ENCODE peak calls at places on chromosomes 1 and 21, in ten cellular contexts. R is MV-4-11; T is NCI-H1930; P is epithelial cell of esophagus; E is HFF-Myc; U is NAMALWA; V is stimulated activated CD4-positive, alpha-beta T cell treated with anti-CD3 and anti-CD28 coated beads, Interleukin-12 subunit alpha, Interleukin-12 subunit beta, amount 100 ng/mL, for 4 hours; S is adipocyte; Z is NCI-H1092 treated with DMSO at 0.1 percent for 48 hours; W is foreskin fibroblast. A is an unnamed sample.

GRCh38 chr1:94036721-94037120 is 84.2 kb downstream of the ABCA4 start:
- DNase-seq in R (no peak), T (no peak), P (no peak), E (no peak), U (no peak), V (no peak), S (peak), Z (no peak), W (no peak), A (no peak)

GRCh38 chr1:66207484-66207883 is 326.5 kb upstream of the SGIP1 start:
- DNase-seq in R (no peak), T (no peak), P (peak), E (no peak), U (no peak), V (no peak), S (peak), Z (no peak), W (peak), A (peak)

GRCh38 chr1:228837817-228838716 is 102.8 kb downstream of the RHOU start:
- DNase-seq in R (peak), T (no peak), P (peak), E (peak), U (no peak), V (no peak), S (peak), Z (no peak), W (peak), A (no peak)

GRCh38 chr1:71785470-71785869 is 496.9 kb downstream of the NEGR1 start:
- DNase-seq in R (no peak), T (no peak), P (no peak), E (no peak), U (no peak), V (no peak), S (peak), Z (no peak), W (no peak), A (no peak)

GRCh38 chr1:150268342-150268705 is 492 bp downstream of the APH1A start:
- DNase-seq in R (no peak), T (no peak), P (peak), E (no peak), U (peak), V (peak), S (peak), Z (no peak), W (peak), A (no peak)

GRCh38 chr1:41537257-41537656 is 52.8 kb upstream of the EDN2 start:
- DNase-seq in R (no peak), T (no peak), P (no peak), E (no peak), U (peak), V (no peak), S (peak), Z (no peak), W (peak), A (no peak)

GRCh38 chr1:235998812-235999211 is 66.1 kb downstream of the NID1 start:
- DNase-seq in R (peak), T (no peak), P (no peak), E (peak), U (no peak), V (no peak), S (no peak), Z (no peak), W (peak), A (no peak)

GRCh38 chr1:59967780-59968179 is 41.2 kb upstream of the CYP2J2 start:
- DNase-seq in R (no peak), T (no peak), P (no peak), E (no peak), U (no peak), V (no peak), S (no peak), Z (no peak), W (no peak), A (peak)

GRCh38 chr1:208668991-208669390 is 424.8 kb upstream of the PLXNA2 start:
- DNase-seq in R (no peak), T (no peak), P (peak), E (no peak), U (no peak), V (no peak), S (no peak), Z (no peak), W (peak), A (no peak)

GRCh38 chr1:58782308-58783089 is 1.3 kb downstream of the JUN start:
- DNase-seq in R (peak), T (no peak), P (peak), E (no peak), U (no peak), V (peak), S (peak), Z (peak), W (peak), A (peak)

GRCh38 chr1:157798211-157798610 is 21.3 kb upstream of the FCRL2 start:
- DNase-seq in R (no peak), T (no peak), P (peak), E (no peak), U (peak), V (no peak), S (no peak), Z (no peak), W (no peak), A (no peak)

GRCh38 chr1:226644541-226645176 is 94.4 kb downstream of the ITPKB start:
- DNase-seq in R (no peak), T (no peak), P (peak), E (no peak), U (no peak), V (no peak), S (no peak), Z (no peak), W (no peak), A (no peak)

GRCh38 chr1:44035726-44036408 is 4.6 kb upstream of the SLC6A9 start:
- DNase-seq in R (no peak), T (no peak), P (no peak), E (no peak), U (peak), V (no peak), S (no peak), Z (no peak), W (peak), A (no peak)

GRCh38 chr1:17098440-17099317 is 20.6 kb downstream of the PADI2 start:
- DNase-seq in R (no peak), T (no peak), P (peak), E (no peak), U (no peak), V (no peak), S (no peak), Z (no peak), W (peak), A (no peak)

GRCh38 chr1:39745016-39745670 is 6.5 kb downstream of the PPIE start:
- DNase-seq in R (no peak), T (no peak), P (no peak), E (no peak), U (no peak), V (no peak), S (no peak), Z (no peak), W (no peak), A (no peak)

GRCh38 chr21:17612565-17613241 is at the start of gene BTG3:
- DNase-seq in R (peak), T (peak), P (peak), E (peak), U (peak), V (peak), S (peak), Z (peak), W (peak), A (peak)

GRCh38 chr1:40799351-40799867 is 15.8 kb downstream of the KCNQ4 start:
- DNase-seq in R (no peak), T (no peak), P (no peak), E (no peak), U (no peak), V (no peak), S (peak), Z (no peak), W (peak), A (no peak)

GRCh38 chr1:231935856-231936255 is 309.3 kb downstream of the DISC1 start:
- DNase-seq in R (no peak), T (no peak), P (no peak), E (no peak), U (no peak), V (no peak), S (no peak), Z (peak), W (no peak), A (no peak)

GRCh38 chr1:9730096-9730901 is 78.8 kb downstream of the PIK3CD start:
- DNase-seq in R (peak), T (no peak), P (no peak), E (no peak), U (no peak), V (no peak), S (no peak), Z (no peak), W (no peak), A (no peak)

GRCh38 chr21:37393030-37393429 is 26.5 kb downstream of the DYRK1A start:
- DNase-seq in R (no peak), T (no peak), P (no peak), E (no peak), U (no peak), V (no peak), S (no peak), Z (no peak), W (no peak), A (no peak)

GRCh38 chr21:41483415-41483814 is 24.5 kb downstream of the TMPRSS2 start:
- DNase-seq in R (peak), T (no peak), P (no peak), E (no peak), U (no peak), V (no peak), S (no peak), Z (no peak), W (no peak), A (no peak)

GRCh38 chr1:240190881-240191385 is 99.2 kb downstream of the FMN2 start:
- DNase-seq in R (peak), T (no peak), P (peak), E (peak), U (peak), V (no peak), S (peak), Z (peak), W (peak), A (peak)

GRCh38 chr1:31580891-31581603 is 4.7 kb downstream of the TINAGL1 start:
- DNase-seq in R (no peak), T (no peak), P (no peak), E (no peak), U (no peak), V (no peak), S (no peak), Z (no peak), W (no peak), A (no peak)

GRCh38 chr1:202954057-202954745 is 3.9 kb downstream of the ADIPOR1 start:
- DNase-seq in R (no peak), T (no peak), P (peak), E (no peak), U (no peak), V (no peak), S (no peak), Z (no peak), W (no peak), A (no peak)

GRCh38 chr1:207407655-207408256 is 46.4 kb upstream of the CR2 start:
- DNase-seq in R (peak), T (no peak), P (peak), E (no peak), U (no peak), V (no peak), S (peak), Z (no peak), W (peak), A (no peak)

GRCh38 chr1:234638832-234639799 is 29.1 kb upstream of the IRF2BP2 start:
- DNase-seq in R (no peak), T (no peak), P (peak), E (no peak), U (no peak), V (no peak), S (no peak), Z (peak), W (peak), A (no peak)

GRCh38 chr1:77642941-77643340 is 39.5 kb downstream of the ZZZ3 start:
- DNase-seq in R (no peak), T (no peak), P (no peak), E (no peak), U (no peak), V (no peak), S (no peak), Z (no peak), W (peak), A (no peak)

GRCh38 chr1:3313579-3313955 is 140.9 kb upstream of the ARHGEF16 start:
- DNase-seq in R (peak), T (no peak), P (no peak), E (peak), U (no peak), V (no peak), S (peak), Z (no peak), W (peak), A (no peak)

GRCh38 chr1:17678011-17678410 is 77.1 kb upstream of the ACTL8 start:
- DNase-seq in R (no peak), T (no peak), P (no peak), E (no peak), U (no peak), V (no peak), S (no peak), Z (no peak), W (no peak), A (no peak)

GRCh38 chr1:158067651-158068050 is 74.2 kb downstream of the KIRREL1 start:
- DNase-seq in R (no peak), T (no peak), P (peak), E (no peak), U (no peak), V (no peak), S (peak), Z (no peak), W (peak), A (no peak)

GRCh38 chr1:184272178-184272866 is 114.5 kb upstream of the C1orf21 start:
- DNase-seq in R (no peak), T (peak), P (no peak), E (no peak), U (no peak), V (no peak), S (peak), Z (no peak), W (peak), A (no peak)

GRCh38 chr21:34635307-34635706 is 20.4 kb upstream of the RCAN1 start:
- DNase-seq in R (no peak), T (peak), P (no peak), E (no peak), U (peak), V (no peak), S (no peak), Z (no peak), W (no peak), A (no peak)

GRCh38 chr1:2098839-2099785 is 48.9 kb downstream of the PRKCZ start:
- DNase-seq in R (no peak), T (no peak), P (no peak), E (no peak), U (no peak), V (no peak), S (no peak), Z (no peak), W (no peak), A (no peak)

A was measured in NCI-H2081.